ENCODE peak calls at places on chromosomes 1 and 21, in seven cellular contexts. Q, X, P, R, Y, G and D are unnamed samples.
A peak's percentile ranks its signal among the peaks of the same experiment; 100 is the strongest.

GRCh38 chr21:16370176-16370575 is 640.4 kb downstream of the USP25 start:
- DNase-seq in Q (no peak), X (no peak), P (no peak), Y (no peak), R (no peak), G (no peak), D (no peak)

GRCh38 chr21:36994501-36995189 is 11.9 kb upstream of the RIPPLY3 start:
- DNase-seq in X (no peak), R (peak; percentile 28), Q (peak; percentile 20), Y (no peak), G (no peak), P (no peak), D (no peak)

GRCh38 chr1:177274687-177275211 is 104.0 kb downstream of the BRINP2 start:
- DNase-seq in X (no peak), Q (peak; percentile 80), P (no peak), R (no peak), G (no peak), Y (peak; percentile 18), D (peak; percentile 13)

GRCh38 chr21:46062471-46063211 is 35.3 kb upstream of the COL6A2 start:
- DNase-seq in G (no peak), R (no peak), X (no peak), Q (peak; percentile 57), Y (no peak), P (no peak), D (no peak)

GRCh38 chr1:98211271-98211840 is 290.5 kb upstream of the DPYD start:
- DNase-seq in G (no peak), Q (no peak), R (no peak), Y (no peak), P (no peak), X (no peak), D (no peak)

GRCh38 chr1:1213919-1214599 is at the start of gene TNFRSF4:
- DNase-seq in G (no peak), Q (no peak), R (no peak), Y (no peak), X (no peak), P (no peak), D (no peak)

GRCh38 chr1:45952072-45952471 is 148.7 kb downstream of the MAST2 start:
- DNase-seq in Q (no peak), R (no peak), P (no peak), G (no peak), X (no peak), Y (no peak), D (no peak)

GRCh38 chr1:22313321-22313720 is 138.3 kb upstream of the ZBTB40 start:
- DNase-seq in R (no peak), Y (no peak), Q (no peak), P (no peak), X (no peak), G (no peak), D (no peak)

GRCh38 chr1:227947678-227948492 is at the start of gene WNT9A:
- DNase-seq in Y (peak; percentile 43), Q (peak; percentile 77), X (no peak), G (no peak), R (peak; percentile 68), P (no peak), D (peak; percentile 94)

GRCh38 chr1:232435746-232436145 is 194.2 kb downstream of the SIPA1L2 start:
- DNase-seq in Q (peak; percentile 13), X (no peak), P (no peak), R (peak; percentile 7), G (no peak), Y (no peak), D (no peak)

GRCh38 chr1:221161571-221162041 is 282.4 kb downstream of the HLX start:
- DNase-seq in X (no peak), Y (no peak), G (no peak), Q (peak; percentile 12), P (no peak), R (peak; percentile 71), D (no peak)

GRCh38 chr1:209328178-209328577 is 255.3 kb upstream of the CAMK1G start:
- DNase-seq in R (no peak), Y (no peak), P (no peak), Q (peak; percentile 27), X (no peak), G (no peak), D (no peak)

GRCh38 chr1:212213754-212214153 is 71.5 kb upstream of the PPP2R5A start:
- DNase-seq in R (peak; percentile 53), Y (no peak), P (no peak), G (no peak), X (no peak), Q (no peak), D (no peak)

GRCh38 chr1:184838374-184838995 is 83.8 kb upstream of the EDEM3 start:
- DNase-seq in Y (peak; percentile 88), Q (peak; percentile 95), G (no peak), P (no peak), X (no peak), R (no peak), D (peak; percentile 85)

GRCh38 chr1:1111516-1112236 is 4.2 kb downstream of the C1orf159 start:
- DNase-seq in Q (no peak), X (no peak), Y (no peak), R (no peak), G (no peak), P (no peak), D (no peak)

GRCh38 chr1:24384251-24385090 is 29.1 kb downstream of the STPG1 start:
- DNase-seq in G (no peak), X (no peak), Q (peak; percentile 81), R (peak; percentile 63), Y (no peak), P (no peak), D (peak; percentile 66)

GRCh38 chr1:96233422-96233821 is 488.2 kb upstream of the PTBP2 start:
- DNase-seq in Y (no peak), G (no peak), X (no peak), P (no peak), R (no peak), Q (no peak), D (no peak)

GRCh38 chr1:87061742-87062156 is 147.3 kb downstream of the HS2ST1 start:
- DNase-seq in R (peak; percentile 9), Y (no peak), Q (peak; percentile 84), P (no peak), X (no peak), G (no peak), D (no peak)

GRCh38 chr1:204477036-204477740 is 17.4 kb downstream of the PIK3C2B start:
- DNase-seq in Q (no peak), P (no peak), Y (no peak), R (peak; percentile 54), G (peak; percentile 77), X (no peak), D (no peak)

GRCh38 chr1:111769517-111770146 is 13.9 kb downstream of the DDX20 start:
- DNase-seq in X (peak; percentile 18), G (no peak), Y (peak; percentile 60), Q (peak; percentile 85), P (no peak), R (peak; percentile 80), D (peak; percentile 53)

GRCh38 chr1:30140566-30140965 is 582.8 kb downstream of the MATN1 start:
- DNase-seq in R (no peak), Y (no peak), G (no peak), X (no peak), P (no peak), Q (no peak), D (no peak)

GRCh38 chr1:33711511-33711910 is 152.4 kb upstream of the HMGB4 start:
- DNase-seq in G (no peak), Y (no peak), R (no peak), X (no peak), Q (no peak), P (no peak), D (no peak)

GRCh38 chr1:203425668-203425999 is 50.0 kb upstream of the PRELP start:
- DNase-seq in Y (no peak), P (no peak), G (no peak), X (no peak), Q (peak; percentile 38), R (peak; percentile 10), D (no peak)

GRCh38 chr1:28675921-28676257 is 7.3 kb downstream of the GMEB1 start:
- DNase-seq in G (no peak), R (no peak), X (no peak), Y (no peak), P (no peak), Q (no peak), D (no peak)

GRCh38 chr1:54347955-54348699 is 58.1 kb downstream of the SSBP3 start:
- DNase-seq in X (no peak), Q (no peak), Y (no peak), R (no peak), P (no peak), G (no peak), D (no peak)

GRCh38 chr1:237983507-237983906 is 92.8 kb upstream of the ZP4 start:
- DNase-seq in Y (no peak), G (no peak), Q (no peak), P (no peak), R (no peak), X (no peak), D (no peak)

GRCh38 chr21:38990424-38990794 is 184.7 kb downstream of the ETS2 start:
- DNase-seq in R (no peak), X (no peak), Q (no peak), P (no peak), G (no peak), Y (no peak), D (no peak)

GRCh38 chr1:239976130-239976968 is 115.3 kb upstream of the FMN2 start:
- DNase-seq in X (peak; percentile 6), Q (peak; percentile 82), G (peak; percentile 5), P (no peak), Y (peak; percentile 25), R (peak; percentile 66), D (peak; percentile 72)

GRCh38 chr1:202143011-202143767 is 1.3 kb downstream of the ARL8A start:
- DNase-seq in G (no peak), Q (peak; percentile 42), R (peak; percentile 48), Y (peak; percentile 63), P (no peak), X (no peak), D (peak; percentile 46)

GRCh38 chr1:98327151-98327918 is 334.2 kb upstream of the SNX7 start:
- DNase-seq in P (no peak), X (no peak), G (no peak), Q (peak; percentile 69), Y (no peak), R (peak; percentile 74), D (no peak)

GRCh38 chr1:31397360-31398095 is 15.5 kb upstream of the SERINC2 start:
- DNase-seq in X (no peak), P (no peak), R (no peak), G (no peak), Q (peak; percentile 90), Y (no peak), D (peak; percentile 63)

GRCh38 chr1:84271452-84272273 is 29.8 kb upstream of the SAMD13 start:
- DNase-seq in G (no peak), Y (no peak), Q (peak; percentile 68), P (no peak), R (peak; percentile 4), X (no peak), D (peak; percentile 22)

GRCh38 chr21:34598931-34599400 is 15.9 kb downstream of the RCAN1 start:
- DNase-seq in Y (no peak), R (no peak), X (no peak), P (no peak), Q (peak; percentile 68), G (no peak), D (no peak)